ENCODE peak calls at places on chromosomes 7 and 10, in five cellular contexts. N is GM23338; T is prostate gland; Y is CD8-positive, alpha-beta memory T cell; W is heart right ventricle. J is an unnamed sample. For H3K4me1, the result is how much of the 10 kb centered on the place peaks cover.

GRCh38 chr10:43040482-43041256 is 36.2 kb upstream of the RET start:
- DNase-seq in N (no peak), T (no peak), Y (no peak), W (no peak), J (peak)

GRCh38 chr10:95818010-95818409 is 62.0 kb downstream of the ENTPD1 start:
- DNase-seq in N (no peak), T (no peak), Y (no peak), W (no peak), J (no peak)

GRCh38 chr7:134690016-134690415 is 43.4 kb downstream of the BPGM start:
- DNase-seq in N (no peak), T (no peak), Y (no peak), W (no peak), J (no peak)

GRCh38 chr10:110893559-110894179 is 21.9 kb downstream of the PDCD4 start:
- DNase-seq in N (peak), T (no peak), Y (peak), W (no peak), J (no peak)

GRCh38 chr10:3668276-3668960 is 116.6 kb downstream of the KLF6 start:
- DNase-seq in N (peak), T (peak), Y (peak), W (no peak), J (peak)

GRCh38 chr7:13036256-13036765 is 348.9 kb downstream of the ARL4A start:
- DNase-seq in N (no peak), T (no peak), Y (no peak), W (no peak), J (no peak)

GRCh38 chr7:30390872-30391646 is 87.5 kb downstream of the NOD1 start:
- DNase-seq in N (peak), T (no peak), Y (no peak), W (no peak), J (no peak)

GRCh38 chr7:134637934-134638719 is 8.5 kb upstream of the BPGM start:
- DNase-seq in N (no peak), T (no peak), Y (no peak), W (no peak), J (no peak)

GRCh38 chr7:150994838-150995510 is 4.2 kb downstream of the NOS3 start:
- DNase-seq in N (no peak), T (no peak), Y (no peak), W (no peak), J (no peak)

GRCh38 chr7:123749537-123749857 is 694 bp upstream of the WASL start:
- DNase-seq in N (no peak), T (no peak), Y (no peak), W (no peak), J (no peak)

GRCh38 chr10:3530346-3531096 is 254.5 kb downstream of the KLF6 start:
- DNase-seq in N (no peak), T (no peak), Y (no peak), W (no peak), J (no peak)

GRCh38 chr10:11866199-11866925 is 43.2 kb downstream of the PROSER2 start:
- DNase-seq in N (no peak), T (no peak), Y (no peak), W (no peak), J (no peak)

GRCh38 chr10:50990568-50991495 is 83.5 kb upstream of the PRKG1 start:
- DNase-seq in N (peak), T (no peak), Y (no peak), W (peak), J (no peak)

GRCh38 chr10:69061305-69062161 is 26.4 kb upstream of the SRGN start:
- DNase-seq in N (no peak), T (no peak), Y (peak), W (peak), J (peak)

GRCh38 chr10:116477989-116478615 is 50.5 kb downstream of the PNLIPRP3 start:
- DNase-seq in N (no peak), T (no peak), Y (no peak), W (no peak), J (no peak)

GRCh38 chr7:91661727-91662126 is 218.8 kb downstream of the MTERF1 start:
- DNase-seq in N (no peak), T (no peak), Y (no peak), W (no peak), J (no peak)

GRCh38 chr10:11397566-11397965 is 213.9 kb downstream of the USP6NL start:
- DNase-seq in N (no peak), T (no peak), Y (no peak), W (no peak), J (no peak)

GRCh38 chr10:103232772-103233488 is 12.8 kb upstream of the RPEL1 start:
- DNase-seq in N (peak), T (no peak), Y (no peak), W (no peak), J (no peak)

GRCh38 chr7:91446819-91447218 is 182.6 kb downstream of the FZD1 start:
- DNase-seq in N (no peak), T (no peak), Y (no peak), W (no peak), J (no peak)

GRCh38 chr10:11344550-11344949 is 266.9 kb downstream of the USP6NL start:
- DNase-seq in N (peak), T (no peak), Y (no peak), W (no peak), J (peak)

GRCh38 chr7:87561102-87561501 is 39.6 kb downstream of the ABCB1 start:
- DNase-seq in N (peak), T (no peak), Y (no peak), W (no peak), J (no peak)

GRCh38 chr7:28573751-28574295 is 161.5 kb downstream of the CREB5 start:
- DNase-seq in N (no peak), T (peak), Y (no peak), W (no peak), J (no peak)

GRCh38 chr10:60611291-60611747 is 167.0 kb upstream of the CDK1 start:
- DNase-seq in N (peak), T (no peak), Y (no peak), W (no peak), J (no peak)

GRCh38 chr7:113610572-113610971 is 308.2 kb downstream of the PPP1R3A start:
- DNase-seq in N (no peak), T (no peak), Y (no peak), W (no peak), J (no peak)

GRCh38 chr7:151381333-151382078 is 28.3 kb downstream of the WDR86 start:
- DNase-seq in N (peak), T (no peak), Y (peak), W (no peak), J (peak)

GRCh38 chr10:51507476-51507875 is 191.9 kb downstream of the CSTF2T start:
- DNase-seq in N (no peak), T (no peak), Y (no peak), W (no peak), J (no peak)

GRCh38 chr10:84156768-84157167 is 16.8 kb upstream of the GPR15LG start:
- DNase-seq in N (no peak), T (no peak), Y (peak), W (no peak), J (peak)

GRCh38 chr7:71480814-71481213 is 348.9 kb downstream of the GALNT17 start:
- DNase-seq in N (no peak), T (no peak), Y (no peak), W (no peak), J (no peak)

GRCh38 chr7:29281782-29282541 is 87.4 kb downstream of the CHN2 start:
- DNase-seq in N (no peak), T (peak), Y (no peak), W (peak), J (no peak)

GRCh38 chr7:102806613-102807012 is 57.8 kb downstream of the FAM185A start:
- DNase-seq in N (no peak), T (no peak), Y (no peak), W (no peak), J (no peak)

GRCh38 chr10:21078410-21079329 is 181.6 kb upstream of the NEBL start:
- DNase-seq in N (peak), T (peak), Y (no peak), W (peak), J (no peak)

GRCh38 chr7:117229350-117229749 is 93.5 kb downstream of the WNT2 start:
- DNase-seq in N (no peak), T (no peak), Y (no peak), W (no peak), J (no peak)

GRCh38 chr10:52390388-52390787 is 76.3 kb downstream of the DKK1 start:
- DNase-seq in N (no peak), T (no peak), Y (no peak), W (no peak), J (no peak)

GRCh38 chr7:39017369-39017768 is 39.7 kb downstream of the POU6F2 start:
- DNase-seq in N (peak), T (no peak), Y (no peak), W (no peak), J (no peak)

GRCh38 chr7:45663167-45663921 is 89.2 kb downstream of the ADCY1 start:
- DNase-seq in N (peak), T (peak), Y (no peak), W (peak), J (no peak)

GRCh38 chr7:8639668-8640067 is 206.3 kb downstream of the NXPH1 start:
- DNase-seq in N (no peak), T (no peak), Y (no peak), W (no peak), J (no peak)

GRCh38 chr10:119675483-119676170 is 24.4 kb downstream of the BAG3 start:
- DNase-seq in N (no peak), T (no peak), Y (no peak), W (no peak), J (no peak)

GRCh38 chr10:119679480-119679829 is 28.3 kb downstream of the BAG3 start:
- DNase-seq in N (no peak), T (no peak), Y (no peak), W (no peak), J (no peak)

GRCh38 chr10:119677904-119678755 is 26.9 kb downstream of the BAG3 start:
- DNase-seq in N (no peak), T (no peak), Y (no peak), W (no peak), J (no peak)

GRCh38 chr10:119680050-119680449 is 28.9 kb downstream of the BAG3 start:
- DNase-seq in N (no peak), T (peak), Y (no peak), W (no peak), J (no peak)

GRCh38 chr10:119677126-119677525 is 25.9 kb downstream of the BAG3 start:
- DNase-seq in N (no peak), T (no peak), Y (no peak), W (no peak), J (no peak)
- H3K4me1 ChIP-seq in N (under half), T (under half), Y (under half), W (under half), J (under half)

DNA sequence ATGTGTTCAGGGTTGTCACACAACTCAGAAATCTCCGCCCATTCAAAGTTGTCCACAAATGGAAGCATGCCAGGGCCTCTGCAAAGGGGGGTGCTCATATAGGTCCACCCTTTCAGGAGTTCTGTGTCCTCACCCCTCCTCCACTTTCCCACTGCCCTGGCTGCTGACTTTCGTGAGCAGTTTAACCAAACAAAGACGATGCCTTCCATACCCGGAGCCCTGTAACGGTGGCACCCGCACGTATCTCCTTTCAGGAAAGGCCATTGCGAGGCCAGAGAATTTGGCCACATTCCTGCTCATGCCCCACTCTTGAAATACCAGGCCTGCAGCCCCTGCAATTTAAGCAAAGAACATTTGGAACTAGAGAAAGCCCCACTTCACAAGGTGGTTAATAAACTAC is 1.4 kb downstream of the CPXM2 start:
- DNase-seq in N (no peak), T (no peak), Y (no peak), W (no peak), J (no peak)
- H3K4me3 ChIP-seq in N (peak), T (no peak), Y (no peak), W (peak), J (no peak)

GRCh38 chr10:92124524-92125168 is 166.2 kb downstream of the CPEB3 start:
- DNase-seq in N (no peak), T (peak), Y (no peak), W (peak), J (no peak)

GRCh38 chr10:92126100-92126650 is 164.7 kb downstream of the CPEB3 start:
- DNase-seq in N (no peak), T (no peak), Y (no peak), W (no peak), J (no peak)

GRCh38 chr10:92123031-92123450 is 167.8 kb downstream of the CPEB3 start:
- DNase-seq in N (no peak), T (peak), Y (no peak), W (no peak), J (no peak)

GRCh38 chr10:92124020-92124419 is 166.9 kb downstream of the CPEB3 start:
- DNase-seq in N (no peak), T (no peak), Y (no peak), W (no peak), J (no peak)

DNA sequence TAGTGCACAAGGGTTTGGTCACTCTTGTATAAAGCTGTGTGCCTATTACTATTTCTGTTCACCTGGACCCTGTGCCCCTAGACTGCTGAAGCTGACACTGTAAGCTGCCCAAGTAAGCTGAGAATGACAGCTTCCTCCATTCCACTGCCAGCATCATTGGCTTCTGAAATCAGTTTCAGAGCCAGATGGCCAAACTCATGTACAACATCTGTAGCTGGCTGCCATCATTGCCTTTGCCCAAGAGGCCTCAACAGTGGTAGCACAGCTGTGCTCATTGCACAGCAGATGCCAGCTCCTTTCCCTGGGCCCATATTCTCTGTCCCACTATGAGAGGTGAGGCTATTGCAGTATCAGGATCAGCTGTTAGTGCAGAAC is 165.7 kb downstream of the CPEB3 start:
- DNase-seq in N (no peak), T (no peak), Y (no peak), W (peak), J (no peak)
- H3K27ac ChIP-seq in N (no peak), T (peak), Y (no peak), W (peak), J (no peak)

GRCh38 chr10:91190388-91190870 is 30.0 kb upstream of the PCGF5 start:
- DNase-seq in N (no peak), T (no peak), Y (no peak), W (no peak), J (no peak)

GRCh38 chr10:91188889-91189288 is 31.6 kb upstream of the PCGF5 start:
- DNase-seq in N (no peak), T (no peak), Y (no peak), W (no peak), J (no peak)

GRCh38 chr10:91191581-91191919 is 28.9 kb upstream of the PCGF5 start:
- DNase-seq in N (no peak), T (no peak), Y (no peak), W (no peak), J (no peak)

GRCh38 chr10:91194497-91195179 is 25.8 kb upstream of the PCGF5 start:
- DNase-seq in N (no peak), T (no peak), Y (no peak), W (no peak), J (no peak)

DNA sequence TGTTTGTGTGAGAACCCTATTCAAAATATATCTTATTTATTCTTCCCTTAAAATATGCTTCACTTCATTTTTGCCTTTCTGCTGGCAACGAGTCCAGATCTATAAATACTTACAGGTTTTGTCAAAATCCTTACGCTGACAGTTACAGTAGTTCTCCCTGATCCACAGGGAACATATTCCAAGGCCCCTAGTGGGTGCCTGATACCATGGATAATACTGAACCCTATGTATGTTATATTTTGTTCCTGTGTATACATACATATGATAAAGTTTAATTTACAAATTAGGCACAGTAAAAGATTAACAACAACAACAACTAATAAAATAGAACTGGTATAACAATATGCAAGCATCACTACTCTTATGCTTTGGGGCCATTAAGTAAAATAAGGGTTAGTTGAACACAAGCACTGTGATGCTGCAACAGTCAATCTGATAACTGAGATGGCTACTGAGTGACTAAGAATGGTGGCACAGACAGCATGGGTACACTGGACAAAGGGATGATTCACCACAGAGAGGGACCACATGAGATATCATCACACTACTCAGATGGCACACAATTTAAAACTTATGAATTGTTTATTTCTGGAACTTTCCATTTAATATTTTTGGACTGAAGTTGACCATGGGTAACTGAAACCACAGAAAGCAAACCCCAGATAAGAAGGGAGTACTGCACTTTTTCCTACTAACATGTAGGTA is 29.4 kb upstream of the PCGF5 start:
- DNase-seq in N (no peak), T (no peak), Y (no peak), W (no peak), J (no peak)
- H3K4me1 ChIP-seq in N (under half), T (under half), Y (under half), W (under half), J (under half)

DNA sequence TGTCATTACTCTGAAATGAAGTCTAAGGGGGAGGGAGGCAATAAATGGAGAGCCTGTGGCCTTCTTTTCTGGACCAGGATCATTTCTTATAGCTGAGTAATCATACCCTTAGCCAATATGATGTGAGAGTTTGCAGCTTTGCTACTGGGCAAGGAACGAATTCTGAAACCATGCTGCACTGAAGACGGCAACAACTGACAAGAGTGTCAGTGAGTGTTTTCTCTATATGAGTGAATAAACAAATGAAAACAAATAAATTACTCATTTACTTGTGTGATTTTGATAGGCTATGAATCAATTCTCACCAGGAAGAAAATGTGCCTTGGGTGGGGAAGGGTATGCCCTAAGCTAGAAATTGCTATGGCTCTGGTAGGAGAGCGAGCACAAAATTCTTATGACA is 79.4 kb upstream of the LRRN3 start:
- DNase-seq in N (no peak), T (no peak), Y (no peak), W (no peak), J (no peak)
- H3K4me3 ChIP-seq in N (no peak), T (no peak), Y (no peak), W (no peak), J (no peak)

GRCh38 chr7:157271991-157272324 is 64.8 kb upstream of the DNAJB6 start:
- DNase-seq in N (no peak), T (peak), Y (no peak), W (peak), J (no peak)
- H3K27ac ChIP-seq in N (peak), T (peak), Y (no peak), W (no peak), J (no peak)

DNA sequence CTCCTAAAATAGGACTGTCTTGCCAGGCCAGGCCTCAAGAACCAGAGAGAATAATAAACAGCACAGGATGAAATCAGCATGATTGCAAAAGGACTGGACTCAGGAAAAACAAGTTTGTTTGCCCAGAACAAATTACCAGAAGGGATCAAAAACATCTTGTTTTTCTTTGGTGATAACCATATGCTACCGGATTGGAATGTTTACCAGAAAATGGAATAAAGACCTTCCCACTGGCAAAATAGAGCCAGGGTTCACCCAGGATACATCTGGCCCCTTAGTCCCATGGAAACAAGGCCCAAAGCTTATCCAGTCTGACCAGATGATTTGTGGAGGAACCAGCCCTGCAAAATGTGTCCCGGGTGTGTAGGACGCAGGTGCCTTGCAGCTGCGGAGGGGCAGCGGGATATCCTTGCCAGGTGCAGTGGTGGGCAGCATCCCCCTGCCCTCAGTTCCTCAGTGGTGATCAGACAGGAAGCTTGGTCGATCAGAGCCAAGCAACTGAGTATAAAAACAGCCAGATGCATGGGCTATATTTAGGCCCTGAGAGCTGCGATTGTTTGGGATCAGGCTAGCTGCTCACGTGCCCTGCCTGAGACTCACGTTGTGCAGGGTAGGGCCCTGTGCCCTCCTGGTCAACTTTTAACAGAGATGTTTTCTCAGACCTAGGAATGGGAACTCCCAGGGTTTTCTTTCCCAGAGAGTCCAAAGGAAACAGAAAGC is 4.6 kb upstream of the ZNF22 start:
- DNase-seq in N (no peak), T (no peak), Y (no peak), W (peak), J (no peak)
- H3K4me1 ChIP-seq in N (under half), T (under half), Y (under half), W (half or more), J (under half)